ENCODE peak calls at places on chromosome 13, in four cellular contexts. Q, C, G and O are unnamed samples. For H3K27me3, the result is how much of the 10 kb centered on the place peaks cover.

GRCh38 chr13:37995052-37995451 is 125.5 kb upstream of the TRPC4 start:
- DNase-seq in Q (no peak), C (no peak), G (no peak), O (peak)

GRCh38 chr13:50224534-50224933 is 209.3 kb downstream of the KCNRG start:
- DNase-seq in Q (no peak), C (no peak), G (no peak), O (no peak)

GRCh38 chr13:107901230-107901629 is 314.1 kb downstream of the LIG4 start:
- DNase-seq in Q (no peak), C (no peak), G (no peak), O (no peak)

GRCh38 chr13:93715866-93716265 is 489.3 kb downstream of the GPC6 start:
- DNase-seq in Q (no peak), C (no peak), G (no peak), O (no peak)

GRCh38 chr13:24270639-24271131 is 38.7 kb upstream of the C1QTNF9 start:
- DNase-seq in Q (peak), C (peak), G (peak), O (no peak)

GRCh38 chr13:33251131-33251629 is 34.4 kb downstream of the STARD13 start:
- DNase-seq in Q (peak), C (no peak), G (no peak), O (peak)

GRCh38 chr13:110340812-110341444 is 33.8 kb downstream of the COL4A2 start:
- DNase-seq in Q (peak), C (peak), G (no peak), O (no peak)

GRCh38 chr13:85828094-85828684 is 29.0 kb upstream of the SLITRK6 start:
- DNase-seq in Q (no peak), C (no peak), G (no peak), O (no peak)

GRCh38 chr13:59877933-59878332 is 285.8 kb downstream of the DIAPH3 start:
- DNase-seq in Q (no peak), C (no peak), G (no peak), O (no peak)

GRCh38 chr13:57970404-57970803 is 338.9 kb downstream of the PCDH17 start:
- DNase-seq in Q (no peak), C (no peak), G (no peak), O (no peak)

GRCh38 chr13:49814551-49815270 is 22.2 kb upstream of the KPNA3 start:
- DNase-seq in Q (no peak), C (no peak), G (no peak), O (no peak)

GRCh38 chr13:98445340-98446233 is 131.3 kb downstream of the STK24 start:
- DNase-seq in Q (peak), C (peak), G (peak), O (no peak)

GRCh38 chr13:39835253-39835652 is 179.8 kb downstream of the COG6 start:
- DNase-seq in Q (no peak), C (peak), G (no peak), O (no peak)

GRCh38 chr13:85985791-85986190 is 186.6 kb upstream of the SLITRK6 start:
- DNase-seq in Q (no peak), C (no peak), G (no peak), O (no peak)

GRCh38 chr13:32811297-32811800 is 204.9 kb upstream of the KL start:
- DNase-seq in Q (no peak), C (no peak), G (no peak), O (peak)

GRCh38 chr13:63288576-63288975 is 1872.9 kb upstream of the PCDH20 start:
- DNase-seq in Q (no peak), C (no peak), G (no peak), O (peak)

GRCh38 chr13:39875583-39875982 is 220.1 kb downstream of the COG6 start:
- DNase-seq in Q (no peak), C (no peak), G (no peak), O (no peak)

GRCh38 chr13:51823861-51824260 is 19.9 kb upstream of the DHRS12 start:
- DNase-seq in Q (no peak), C (no peak), G (no peak), O (no peak)

GRCh38 chr13:79874396-79875360 is 393.7 kb downstream of the NDFIP2 start:
- DNase-seq in Q (no peak), C (no peak), G (no peak), O (no peak)

GRCh38 chr13:22357132-22357531 is 686.3 kb downstream of the FGF9 start:
- DNase-seq in Q (peak), C (no peak), G (no peak), O (peak)

GRCh38 chr13:44103721-44104490 is 224.2 kb downstream of the LACC1 start:
- DNase-seq in Q (no peak), C (no peak), G (no peak), O (no peak)

GRCh38 chr13:91482427-91482826 is 84.0 kb downstream of the GPC5 start:
- DNase-seq in Q (no peak), C (peak), G (no peak), O (no peak)

GRCh38 chr13:93388701-93389100 is 162.1 kb downstream of the GPC6 start:
- DNase-seq in Q (no peak), C (no peak), G (no peak), O (no peak)

GRCh38 chr13:51315658-51316057 is 23.8 kb upstream of the SERPINE3 start:
- DNase-seq in Q (no peak), C (peak), G (no peak), O (no peak)

GRCh38 chr13:93328943-93329342 is 102.3 kb downstream of the GPC6 start:
- DNase-seq in Q (no peak), C (no peak), G (no peak), O (no peak)

GRCh38 chr13:33363328-33363727 is 77.8 kb upstream of the STARD13 start:
- DNase-seq in Q (no peak), C (no peak), G (no peak), O (no peak)

GRCh38 chr13:74290324-74290773 is 156.1 kb upstream of the KLF12 start:
- DNase-seq in Q (peak), C (peak), G (no peak), O (no peak)

GRCh38 chr13:44165895-44166496 is 207.6 kb upstream of the SERP2 start:
- DNase-seq in Q (no peak), C (no peak), G (no peak), O (no peak)

GRCh38 chr13:95050800-95051620 is 250.2 kb downstream of the ABCC4 start:
- DNase-seq in Q (no peak), C (no peak), G (no peak), O (no peak)

GRCh38 chr13:80215368-80215767 is 125.6 kb downstream of the SPRY2 start:
- DNase-seq in Q (no peak), C (no peak), G (no peak), O (peak)

GRCh38 chr13:93450226-93450625 is 223.6 kb downstream of the GPC6 start:
- DNase-seq in Q (no peak), C (no peak), G (no peak), O (peak)

GRCh38 chr13:103277099-103277498 is 210.9 kb upstream of the SLC10A2 start:
- DNase-seq in Q (no peak), C (no peak), G (no peak), O (no peak)

GRCh38 chr13:62704795-62705329 is 1289.2 kb upstream of the PCDH20 start:
- DNase-seq in Q (no peak), C (no peak), G (no peak), O (no peak)

GRCh38 chr13:109412232-109412935 is 374.0 kb downstream of the IRS2 start:
- DNase-seq in Q (peak), C (peak), G (no peak), O (no peak)

GRCh38 chr13:100898431-100898830 is 223.8 kb upstream of the TMTC4 start:
- DNase-seq in Q (no peak), C (no peak), G (no peak), O (no peak)

GRCh38 chr13:104750377-104750776 is 1684.2 kb upstream of the SLC10A2 start:
- DNase-seq in Q (no peak), C (no peak), G (no peak), O (no peak)

GRCh38 chr13:74573654-74574053 is 439.4 kb upstream of the KLF12 start:
- DNase-seq in Q (no peak), C (peak), G (no peak), O (no peak)

GRCh38 chr13:71760226-71760591 is 106.8 kb downstream of the DACH1 start:
- DNase-seq in Q (no peak), C (no peak), G (no peak), O (no peak)

GRCh38 chr13:112209266-112209665 is 142.3 kb downstream of the SOX1 start:
- DNase-seq in Q (no peak), C (no peak), G (no peak), O (no peak)

GRCh38 chr13:112209731-112210130 is 142.8 kb downstream of the SOX1 start:
- DNase-seq in Q (no peak), C (no peak), G (no peak), O (no peak)

GRCh38 chr13:112210401-112210800 is 143.5 kb downstream of the SOX1 start:
- DNase-seq in Q (no peak), C (peak), G (no peak), O (no peak)

GRCh38 chr13:112213467-112214245 is 146.7 kb downstream of the SOX1 start:
- DNase-seq in Q (no peak), C (no peak), G (no peak), O (no peak)

DNA sequence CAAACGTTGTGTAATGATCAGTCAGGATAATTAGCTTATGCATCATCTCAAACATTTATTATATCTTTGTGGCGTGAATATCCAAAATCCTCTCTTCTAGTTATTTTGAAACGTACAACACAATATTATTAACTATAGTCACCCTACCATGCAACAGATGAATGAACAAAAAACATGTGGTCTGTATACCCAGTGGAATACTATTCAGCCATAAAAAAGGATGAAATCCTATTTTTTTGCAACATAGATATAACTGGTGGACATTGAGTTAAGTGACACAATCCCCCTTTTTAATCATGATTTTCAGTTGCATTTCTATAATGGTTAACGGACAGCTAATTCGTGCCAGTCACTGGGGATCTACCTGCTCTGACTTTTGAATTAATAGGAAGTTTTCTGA is 145.6 kb downstream of the SOX1 start:
- DNase-seq in Q (no peak), C (no peak), G (no peak), O (no peak)
- H3K27me3 ChIP-seq in Q (half or more), C (under half), G (under half), O (under half)

GRCh38 chr13:27820524-27821482 is 28.5 kb downstream of the GSX1 start:
- DNase-seq in Q (no peak), C (peak), G (no peak), O (no peak)

GRCh38 chr13:27822258-27822872 is 30.1 kb downstream of the GSX1 start:
- DNase-seq in Q (no peak), C (no peak), G (no peak), O (no peak)

GRCh38 chr13:27824121-27824520 is 31.8 kb downstream of the GSX1 start:
- DNase-seq in Q (no peak), C (no peak), G (no peak), O (no peak)

GRCh38 chr13:27821566-27821965 is 29.3 kb downstream of the GSX1 start:
- DNase-seq in Q (no peak), C (peak), G (no peak), O (no peak)

DNA sequence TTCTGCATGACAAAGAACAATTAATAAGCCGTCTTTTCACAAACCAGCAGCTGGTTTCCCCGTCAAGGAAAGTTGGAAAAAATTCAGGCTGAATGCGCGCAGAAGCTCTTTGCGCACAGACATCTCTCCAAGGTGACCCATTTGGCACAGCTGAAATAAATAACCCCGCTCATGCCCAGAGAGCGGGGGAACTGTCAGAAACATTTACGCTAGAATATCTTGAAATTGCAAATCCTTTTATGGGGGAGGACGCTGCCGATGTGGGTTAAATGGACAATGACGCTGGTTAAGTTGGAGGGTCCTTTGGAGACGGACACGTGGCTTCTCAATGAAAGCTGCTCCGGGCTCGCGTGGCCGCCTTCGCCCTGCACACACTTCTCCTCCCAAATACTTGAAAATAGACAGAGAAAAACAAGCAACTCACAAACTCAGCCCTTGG is 30.6 kb downstream of the GSX1 start:
- DNase-seq in Q (no peak), C (no peak), G (no peak), O (no peak)
- H3K27me3 ChIP-seq in Q (half or more), C (half or more), G (under half), O (under half)

DNA sequence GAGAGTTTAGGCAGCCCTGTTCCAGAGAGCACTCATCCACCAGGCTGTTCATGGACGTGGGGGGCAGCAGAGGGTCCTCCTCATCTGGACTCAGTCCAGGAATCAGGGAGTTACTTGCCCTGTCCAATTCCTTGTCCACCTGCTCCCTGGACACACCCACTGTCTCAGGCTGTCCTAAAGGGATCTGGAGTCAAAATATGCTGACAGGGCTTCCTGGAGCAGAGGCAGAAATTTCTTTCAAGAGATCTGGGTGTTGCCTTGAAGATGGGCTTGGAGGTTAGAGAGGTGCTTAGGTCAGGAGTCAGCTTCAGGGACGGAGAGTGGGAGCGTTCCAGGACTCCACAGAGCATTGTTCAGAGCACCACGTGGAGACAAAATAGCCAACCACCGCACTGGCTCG is 65.8 kb upstream of the SHISA2 start:
- DNase-seq in Q (no peak), C (no peak), G (no peak), O (no peak)
- H3K27me3 ChIP-seq in Q (under half), C (under half), G (under half), O (under half)

GRCh38 chr13:43072394-43072793 is 49.0 kb downstream of the DNAJC15 start:
- DNase-seq in Q (no peak), C (no peak), G (no peak), O (no peak)
- H3K27me3 ChIP-seq in Q (under half), C (under half), G (under half), O (under half)

DNA sequence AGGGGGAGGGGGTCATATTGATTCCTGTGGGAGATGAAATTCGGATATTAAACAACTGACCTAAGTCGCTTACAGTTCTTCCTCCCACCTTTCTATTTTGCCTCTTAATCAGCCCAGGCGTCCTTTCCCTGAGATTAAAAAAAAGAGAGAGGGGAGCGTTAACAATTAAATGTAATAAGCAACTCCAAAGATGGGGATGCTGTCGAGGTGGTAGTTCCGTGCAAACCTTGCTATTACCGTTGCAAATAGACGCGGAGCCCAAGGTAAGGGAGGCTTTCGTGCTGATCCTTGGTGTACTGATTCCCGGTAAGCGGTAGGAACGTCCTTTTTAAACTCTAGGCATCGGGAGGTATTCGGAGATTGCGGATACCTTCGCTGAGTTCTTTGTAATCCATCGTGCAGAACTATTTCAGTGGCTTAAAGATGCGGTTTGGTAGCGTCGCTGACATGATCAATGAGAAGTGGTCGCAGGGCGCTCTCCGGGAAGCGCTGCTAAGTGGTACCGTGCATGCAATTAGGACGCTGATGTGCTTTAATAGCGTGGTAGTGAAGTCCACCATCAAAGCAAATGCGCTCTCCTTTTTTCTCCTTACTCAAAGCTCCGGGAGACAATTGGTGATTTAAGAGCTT is 3.1 kb downstream of the SLITRK5 start:
- DNase-seq in Q (no peak), C (peak), G (no peak), O (no peak)
- H3K27me3 ChIP-seq in Q (half or more), C (half or more), G (under half), O (under half)

GRCh38 chr13:112350300-112350699 is 25.9 kb upstream of the SPACA7 start:
- DNase-seq in Q (no peak), C (no peak), G (no peak), O (no peak)
- H3K27me3 ChIP-seq in Q (half or more), C (under half), G (under half), O (under half)

GRCh38 chr13:97228850-97229521 is 6.9 kb downstream of the MBNL2 start:
- DNase-seq in Q (no peak), C (no peak), G (no peak), O (no peak)
- H3K27me3 ChIP-seq in Q (under half), C (half or more), G (under half), O (under half)

GRCh38 chr13:113745059-113745458 is 14.0 kb upstream of the TMEM255B start:
- DNase-seq in Q (no peak), C (no peak), G (no peak), O (no peak)
- H3K27me3 ChIP-seq in Q (under half), C (under half), G (under half), O (under half)